ENCODE peak calls at places on chromosomes 12 and 14, in ten cellular contexts. N is trophoblast cell; Z is PC-3; V is CD4-positive, CD25-positive, alpha-beta regulatory T cell; E is left ventricle myocardium inferior; M is BE2C; S is CD8-positive, alpha-beta T cell; Q is cardiac muscle cell; W is keratinocyte; D is CD8-positive, alpha-beta memory T cell. L is an unnamed sample. For H3K9me3, the result is how much of the 10 kb centered on the place peaks cover.

GRCh38 chr12:94534761-94535613 is 75.3 kb upstream of the CEP83 start:
- DNase-seq in S (no peak), Z (no peak), E (no peak), M (no peak), N (no peak), D (no peak), Q (no peak), W (no peak), V (no peak), L (no peak)

GRCh38 chr12:89370850-89371249 is 18.5 kb upstream of the DUSP6 start:
- DNase-seq in W (peak), M (no peak), D (no peak), E (no peak), N (peak), V (no peak), Z (peak), S (no peak), Q (peak), L (peak)

GRCh38 chr12:105382771-105383632 is 52.5 kb downstream of the C12orf75 start:
- DNase-seq in E (no peak), N (peak), W (peak), M (peak), Z (peak), S (no peak), D (no peak), Q (peak), V (peak), L (no peak)

GRCh38 chr12:81360916-81361315 is 283.0 kb downstream of the ACSS3 start:
- DNase-seq in M (no peak), N (no peak), S (no peak), W (no peak), V (no peak), D (no peak), Z (no peak), E (no peak), Q (no peak), L (no peak)

GRCh38 chr12:112121780-112122565 is 3.4 kb upstream of the TRAFD1 start:
- DNase-seq in V (no peak), D (no peak), Q (peak), Z (peak), W (peak), E (peak), S (no peak), N (no peak), M (no peak), L (peak)

GRCh38 chr12:121323908-121324307 is 27.4 kb upstream of the CAMKK2 start:
- DNase-seq in E (no peak), Z (no peak), Q (no peak), N (no peak), M (no peak), W (no peak), D (no peak), S (no peak), V (no peak), L (no peak)

GRCh38 chr14:105419305-105420091 is at the start of gene MTA1:
- DNase-seq in M (peak), Q (peak), S (no peak), Z (peak), N (peak), W (no peak), E (peak), D (peak), V (peak), L (peak)

GRCh38 chr14:64117671-64118402 is 176.3 kb downstream of the ESR2 start:
- DNase-seq in E (peak), M (no peak), D (no peak), W (peak), Z (peak), V (no peak), S (no peak), N (peak), Q (peak), L (peak)

GRCh38 chr12:82873951-82874350 is 187.2 kb downstream of the TMTC2 start:
- DNase-seq in Z (no peak), S (no peak), M (no peak), V (no peak), N (peak), D (no peak), Q (peak), E (no peak), W (no peak), L (no peak)

GRCh38 chr12:92550234-92550633 is 152.6 kb upstream of the PLEKHG7 start:
- DNase-seq in N (no peak), D (no peak), S (no peak), W (no peak), M (no peak), Z (no peak), E (no peak), V (no peak), Q (no peak), L (no peak)

GRCh38 chr12:54933381-54933780 is 51.2 kb downstream of the TESPA1 start:
- DNase-seq in V (no peak), Q (peak), Z (peak), S (no peak), W (peak), N (peak), D (no peak), M (no peak), E (no peak), L (no peak)

GRCh38 chr12:27772328-27773049 is 7.5 kb upstream of the KLHL42 start:
- DNase-seq in W (no peak), N (peak), M (no peak), V (no peak), Z (peak), Q (no peak), S (no peak), D (no peak), E (no peak), L (no peak)

GRCh38 chr14:53924754-53925153 is 31.9 kb downstream of the BMP4 start:
- DNase-seq in W (peak), E (no peak), V (no peak), N (peak), Z (peak), Q (peak), S (no peak), D (no peak), M (no peak), L (no peak)

GRCh38 chr14:91021115-91021514 is 39.3 kb downstream of the RPS6KA5 start:
- DNase-seq in S (no peak), D (no peak), M (no peak), W (no peak), V (no peak), Q (no peak), E (no peak), Z (peak), N (peak), L (no peak)

GRCh38 chr14:104545151-104545931 is 34.2 kb upstream of the C14orf180 start:
- DNase-seq in W (no peak), V (no peak), D (peak), Z (no peak), Q (no peak), E (no peak), S (no peak), N (no peak), M (no peak), L (no peak)

GRCh38 chr12:132315951-132316350 is 13.4 kb downstream of the GALNT9 start:
- DNase-seq in V (no peak), D (no peak), Q (no peak), W (no peak), M (no peak), E (no peak), N (no peak), S (no peak), Z (no peak), L (no peak)
- H3K9me3 ChIP-seq in V (under half), D (under half), Q (under half), W (under half), M (under half), E (under half), N (under half), S (under half), Z (under half), L (under half)

GRCh38 chr12:126761420-126761819 is 1505.5 kb upstream of the TMEM132C start:
- DNase-seq in S (no peak), M (no peak), E (no peak), W (no peak), N (no peak), V (no peak), D (no peak), Z (no peak), Q (no peak), L (no peak)

GRCh38 chr12:126767334-126767733 is 1499.6 kb upstream of the TMEM132C start:
- DNase-seq in V (no peak), M (no peak), W (no peak), Z (no peak), S (no peak), N (no peak), D (no peak), Q (no peak), E (no peak), L (no peak)

GRCh38 chr12:126760109-126760508 is 1506.9 kb upstream of the TMEM132C start:
- DNase-seq in N (no peak), W (no peak), E (no peak), Z (no peak), D (no peak), M (no peak), V (no peak), Q (no peak), S (no peak), L (no peak)

GRCh38 chr12:126763359-126763758 is 1503.6 kb upstream of the TMEM132C start:
- DNase-seq in M (no peak), W (no peak), D (no peak), E (no peak), S (no peak), N (no peak), Q (no peak), V (no peak), Z (no peak), L (no peak)

GRCh38 chr12:126762150-126762549 is 1504.8 kb upstream of the TMEM132C start:
- DNase-seq in W (no peak), D (no peak), S (no peak), Q (no peak), Z (no peak), N (no peak), M (no peak), E (no peak), V (no peak), L (no peak)
- H3K9me3 ChIP-seq in W (under half), D (under half), S (under half), Q (under half), Z (under half), N (under half), M (under half), E (half or more), V (under half), L (under half)

GRCh38 chr12:100904270-100904669 is 109.7 kb downstream of the ANO4 start:
- DNase-seq in D (no peak), W (no peak), E (no peak), V (no peak), M (no peak), Q (no peak), Z (no peak), N (peak), S (no peak), L (no peak)

GRCh38 chr12:100913872-100914600 is 119.5 kb downstream of the ANO4 start:
- DNase-seq in W (no peak), N (no peak), Z (no peak), E (no peak), S (no peak), Q (no peak), V (no peak), M (no peak), D (no peak), L (no peak)

GRCh38 chr12:100908501-100908900 is 113.9 kb downstream of the ANO4 start:
- DNase-seq in W (peak), Z (no peak), D (no peak), Q (peak), S (no peak), N (peak), E (no peak), M (no peak), V (no peak), L (no peak)
- H3K9me3 ChIP-seq in W (under half), Z (under half), D (under half), Q (under half), S (under half), N (under half), E (under half), M (under half), V (under half), L (under half)

DNA sequence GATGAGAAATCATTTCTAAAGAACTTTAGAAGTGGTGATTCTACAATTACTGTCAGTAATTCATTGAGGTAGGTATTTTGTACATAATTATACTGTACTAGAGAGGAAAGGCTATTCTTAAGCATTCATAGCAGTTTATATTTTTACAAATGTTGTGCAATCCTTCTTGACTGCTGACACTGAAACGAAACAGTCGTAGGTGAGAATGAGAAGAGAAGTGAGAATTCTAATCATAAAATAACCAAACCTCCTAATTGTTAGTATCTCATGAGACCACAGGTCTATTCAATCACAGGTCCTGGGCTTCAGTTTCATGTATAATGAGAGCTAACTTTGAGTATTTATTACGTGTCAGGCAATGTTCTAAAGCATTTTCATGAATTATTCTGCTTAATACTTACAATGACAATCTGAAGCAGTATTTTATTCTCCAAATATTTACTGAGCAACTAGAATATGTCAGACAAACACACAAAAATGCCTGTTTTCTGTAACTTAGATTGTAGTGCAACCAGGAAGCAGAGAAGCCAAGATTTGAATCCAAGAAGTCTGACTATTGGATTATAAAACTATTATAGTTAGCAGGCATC is 24.4 kb downstream of the RERG start:
- DNase-seq in D (no peak), E (no peak), Q (no peak), Z (no peak), S (no peak), N (no peak), V (no peak), W (no peak), M (no peak), L (no peak)
- H3K9me3 ChIP-seq in D (under half), E (under half), Q (under half), Z (under half), S (under half), N (under half), V (under half), W (under half), M (under half), L (under half)

GRCh38 chr12:133124674-133125073 is 5.4 kb downstream of the ZNF891 start:
- DNase-seq in S (no peak), V (no peak), Q (no peak), M (no peak), D (no peak), Z (no peak), E (no peak), N (no peak), W (no peak), L (no peak)

GRCh38 chr12:133130808-133131128 is 341 bp downstream of the ZNF10 start:
- DNase-seq in M (peak), D (peak), W (no peak), N (no peak), S (peak), Q (no peak), V (no peak), E (peak), Z (no peak), L (no peak)

GRCh38 chr12:133130038-133130807 is at the start of the genes ZNF10 and ZNF891:
- DNase-seq in Z (peak), W (peak), E (peak), V (peak), Q (peak), N (peak), D (peak), S (peak), M (peak), L (peak)

DNA sequence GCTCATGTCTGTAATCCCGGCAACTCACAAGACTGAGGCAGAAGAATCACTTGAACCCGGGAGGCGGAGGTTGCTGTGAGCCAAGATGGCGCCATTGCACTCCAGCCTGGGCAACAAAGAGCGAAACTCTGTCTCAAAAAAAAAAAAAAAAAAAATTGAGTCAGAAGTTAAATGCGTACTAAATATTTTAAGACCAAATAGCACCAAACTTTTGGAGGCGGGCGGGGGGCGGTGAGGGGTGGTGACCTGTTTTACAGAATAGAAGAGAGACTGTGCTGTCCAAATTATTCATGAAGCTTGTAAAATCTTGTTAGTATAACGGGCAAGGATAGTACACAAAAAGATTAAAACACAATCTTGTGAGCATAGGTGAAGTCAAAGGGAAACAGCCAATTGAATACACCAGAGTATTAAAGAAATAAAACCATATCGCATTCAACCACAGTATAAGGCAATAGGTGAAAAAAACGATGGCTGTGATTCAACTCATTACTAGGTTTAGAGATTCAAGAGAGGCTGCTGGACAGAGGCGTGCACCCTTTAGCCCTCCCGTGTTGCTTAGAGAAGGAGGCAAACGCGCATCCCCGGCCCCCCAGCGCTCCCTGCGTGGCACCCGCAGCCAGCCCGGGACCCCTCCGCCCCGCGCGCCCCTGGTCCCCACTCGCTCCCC is 571 bp downstream of the ZNF891 start:
- DNase-seq in V (no peak), N (peak), Q (peak), Z (peak), W (no peak), D (no peak), M (no peak), E (no peak), S (no peak), L (no peak)
- H3K9me3 ChIP-seq in V (half or more), N (under half), Q (under half), Z (under half), W (under half), D (under half), M (under half), E (half or more), S (under half), L (under half)

GRCh38 chr12:34526946-34527345 is 504.6 kb downstream of the ALG10 start:
- DNase-seq in V (no peak), E (no peak), Z (peak), S (no peak), D (no peak), W (no peak), M (no peak), Q (no peak), N (peak), L (no peak)
- H3K9me3 ChIP-seq in V (under half), E (under half), Z (under half), S (under half), D (under half), W (under half), M (under half), Q (under half), N (under half), L (under half)

DNA sequence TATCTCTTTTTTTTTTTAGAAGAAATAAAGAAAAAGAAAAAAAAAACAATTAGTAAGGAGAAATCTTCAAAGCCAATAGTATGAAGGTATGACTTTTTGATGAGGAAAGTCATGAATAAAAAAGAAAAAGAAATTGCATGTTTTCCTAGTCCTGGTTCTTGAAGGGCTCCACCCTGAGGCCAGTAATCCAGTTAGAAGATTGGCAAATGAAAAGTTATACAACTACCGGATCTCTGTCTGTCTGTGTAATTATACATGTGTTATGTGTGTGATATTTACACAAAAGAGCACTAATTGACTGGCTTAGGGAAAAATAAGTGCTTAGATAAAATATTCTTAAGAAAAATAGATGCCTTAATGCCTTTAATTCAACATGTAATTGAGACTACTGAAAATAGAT is 28.4 kb downstream of the SDR9C7 start:
- DNase-seq in W (no peak), D (no peak), V (no peak), N (no peak), S (no peak), Q (no peak), M (no peak), E (no peak), Z (no peak), L (no peak)
- H3K9me3 ChIP-seq in W (under half), D (under half), V (under half), N (under half), S (under half), Q (under half), M (under half), E (under half), Z (under half), L (under half)

GRCh38 chr12:30395190-30395589 is 300.5 kb downstream of the IPO8 start:
- DNase-seq in M (no peak), S (no peak), E (no peak), V (no peak), D (no peak), Q (no peak), N (no peak), Z (no peak), W (no peak), L (no peak)
- H3K9me3 ChIP-seq in M (under half), S (under half), E (under half), V (under half), D (under half), Q (under half), N (under half), Z (under half), W (under half), L (under half)

L was measured in RWPE2.